ENCODE peak calls at places on chromosomes 1 and 21, in four cellular contexts. V, U, L and W are unnamed samples.

GRCh38 chr1:178976541-178976940 is 49.2 kb upstream of the FAM20B start:
- DNase-seq in U (no peak), L (no peak), V (no peak), W (no peak)

GRCh38 chr1:161511018-161511755 is 5.9 kb downstream of the FCGR2A start:
- DNase-seq in U (no peak), L (peak), V (no peak), W (no peak)

GRCh38 chr1:160607051-160608032 is 28.0 kb upstream of the CD84 start:
- DNase-seq in V (peak), U (peak), L (peak), W (peak)

GRCh38 chr21:38181101-38181500 is 75.7 kb upstream of the KCNJ15 start:
- DNase-seq in U (no peak), L (no peak), V (no peak), W (no peak)

GRCh38 chr1:12075195-12076114 is 12.4 kb downstream of the TNFRSF8 start:
- DNase-seq in L (peak), U (no peak), V (no peak), W (no peak)

GRCh38 chr1:159817276-159818041 is 9.2 kb upstream of the SLAMF8 start:
- DNase-seq in V (peak), U (no peak), L (peak), W (no peak)

GRCh38 chr1:153260980-153261792 is 1.7 kb downstream of the LORICRIN start:
- DNase-seq in L (no peak), V (no peak), U (no peak), W (no peak)

GRCh38 chr1:47417129-47418044 is 1.3 kb downstream of the FOXE3 start:
- DNase-seq in V (no peak), L (no peak), U (no peak), W (no peak)

GRCh38 chr1:202367200-202367742 is 18.8 kb downstream of the PPP1R12B start:
- DNase-seq in V (no peak), L (no peak), U (no peak), W (no peak)

GRCh38 chr1:27577504-27578188 is 26.3 kb downstream of the AHDC1 start:
- DNase-seq in V (no peak), U (no peak), L (no peak), W (no peak)

GRCh38 chr1:182268659-182269058 is 122.9 kb downstream of the GLUL start:
- DNase-seq in U (no peak), L (no peak), V (no peak), W (no peak)
- H2AFZ ChIP-seq in U (no peak), L (peak), V (no peak), W (no peak)

DNA sequence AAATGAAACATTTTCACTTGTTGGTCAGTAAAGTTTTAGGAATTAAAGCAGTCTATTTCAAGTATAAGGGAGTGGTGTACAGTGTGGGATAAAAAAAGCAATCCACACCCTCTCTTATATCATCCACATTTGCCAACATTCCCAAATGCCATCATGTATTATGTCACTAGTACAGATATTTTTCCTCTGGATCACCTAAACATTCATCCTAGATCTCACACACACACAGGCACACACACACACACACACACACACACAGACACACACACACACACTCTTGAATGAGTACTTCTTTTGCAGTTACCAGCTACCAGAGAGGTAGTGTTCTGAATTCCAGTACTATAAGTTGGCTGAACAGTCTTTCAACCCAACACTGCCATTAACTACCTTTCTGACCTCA is 1369.1 kb upstream of the ADGRL4 start:
- DNase-seq in V (no peak), L (no peak), U (no peak), W (no peak)
- TF ChIP-seq RAD21 in V (no peak), L (no peak), U (no peak), W (no peak)

DNA sequence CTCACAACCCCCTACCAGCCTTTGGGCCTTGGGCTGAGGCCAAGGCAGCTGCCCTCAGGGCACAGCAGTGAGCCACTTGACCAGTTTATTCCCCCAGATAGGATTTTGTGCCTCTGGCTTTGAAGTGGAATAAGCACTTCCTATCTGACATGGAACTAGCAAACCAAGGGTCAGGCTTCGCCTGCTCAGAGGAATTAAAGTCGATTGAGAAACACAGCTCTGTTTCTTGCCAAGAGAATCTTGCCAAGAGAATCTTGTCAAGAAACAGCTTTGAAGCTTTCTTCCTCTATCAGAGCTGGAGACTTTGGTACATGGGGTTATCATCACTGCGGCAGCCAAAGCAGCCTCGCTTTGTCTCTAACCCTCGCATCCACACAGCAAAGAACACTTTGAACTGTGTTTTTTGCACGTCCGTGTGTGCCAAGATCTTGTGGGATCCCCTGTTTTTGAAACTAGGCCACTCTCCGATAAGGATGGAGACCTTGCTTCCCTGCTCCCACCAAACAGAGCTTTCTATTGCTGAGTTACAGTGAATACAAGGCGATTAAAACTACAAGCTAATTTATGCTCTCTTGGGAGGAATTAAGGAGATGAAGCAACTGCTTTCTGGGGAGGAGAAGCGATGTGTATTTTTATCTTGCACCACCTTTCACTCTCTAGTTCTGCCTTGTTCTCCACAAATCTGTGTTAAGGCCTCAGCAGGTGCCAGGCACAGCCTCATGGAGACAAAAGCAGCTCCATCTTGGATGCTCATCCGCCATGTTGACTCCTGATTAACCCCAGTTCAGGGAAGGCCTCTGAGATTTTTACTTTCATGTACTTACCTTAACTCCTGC is 67.3 kb downstream of the RHOU start:
- DNase-seq in U (no peak), L (no peak), V (no peak), W (no peak)
- TF ChIP-seq POLR2AphosphoS5 in U (no peak), L (no peak), V (no peak), W (no peak)

GRCh38 chr1:234505774-234506114 is 26.8 kb upstream of the TARBP1 start:
- DNase-seq in L (no peak), U (no peak), V (no peak), W (no peak)
- H2AFZ ChIP-seq in L (no peak), U (no peak), V (no peak), W (no peak)

GRCh38 chr1:228930479-228930957 is 195.2 kb downstream of the RHOU start:
- DNase-seq in L (peak), U (no peak), V (no peak), W (no peak)
- TF ChIP-seq RAD21 in L (no peak), U (no peak), V (no peak), W (no peak)